ENCODE peak calls at places on chromosomes 3 and 15, in four cellular contexts. One of them, this sample, is unnamed.

GRCh38 chr3:10998542-10998941 is 6.0 kb downstream of the SLC6A1 start:
- DNase-seq in CD8-positive, alpha-beta T cell: no peak
- DNase-seq in CD8-positive, alpha-beta memory T cell: no peak
- DNase-seq in neural progenitor cell: no peak
- DNase-seq in this sample: no peak

GRCh38 chr15:60355148-60355857 is 42.5 kb downstream of the ANXA2 start:
- DNase-seq in CD8-positive, alpha-beta T cell: no peak
- DNase-seq in CD8-positive, alpha-beta memory T cell: no peak
- DNase-seq in neural progenitor cell: no peak
- DNase-seq in this sample: no peak

GRCh38 chr3:114721209-114721608 is 425.9 kb downstream of the ZBTB20 start:
- DNase-seq in CD8-positive, alpha-beta T cell: no peak
- DNase-seq in CD8-positive, alpha-beta memory T cell: no peak
- DNase-seq in neural progenitor cell: no peak
- DNase-seq in this sample: no peak

GRCh38 chr3:12907729-12908128 is 66.4 kb upstream of the RPL32 start:
- DNase-seq in CD8-positive, alpha-beta T cell: no peak
- DNase-seq in CD8-positive, alpha-beta memory T cell: no peak
- DNase-seq in neural progenitor cell: peak; percentile 25
- DNase-seq in this sample: no peak

GRCh38 chr3:55245391-55245790 is 241.7 kb downstream of the WNT5A start:
- DNase-seq in CD8-positive, alpha-beta T cell: no peak
- DNase-seq in CD8-positive, alpha-beta memory T cell: no peak
- DNase-seq in neural progenitor cell: no peak
- DNase-seq in this sample: no peak

GRCh38 chr3:109268181-109268580 is 48.1 kb downstream of the DPPA2 start:
- DNase-seq in CD8-positive, alpha-beta T cell: no peak
- DNase-seq in CD8-positive, alpha-beta memory T cell: no peak
- DNase-seq in neural progenitor cell: no peak
- DNase-seq in this sample: no peak

GRCh38 chr3:191327526-191327925 is 1.7 kb upstream of the CCDC50 start:
- DNase-seq in CD8-positive, alpha-beta T cell: no peak
- DNase-seq in CD8-positive, alpha-beta memory T cell: no peak
- DNase-seq in neural progenitor cell: no peak
- DNase-seq in this sample: no peak

GRCh38 chr3:150073031-150073430 is 102.3 kb upstream of the PFN2 start:
- DNase-seq in CD8-positive, alpha-beta T cell: no peak
- DNase-seq in CD8-positive, alpha-beta memory T cell: no peak
- DNase-seq in neural progenitor cell: no peak
- DNase-seq in this sample: no peak

GRCh38 chr3:171807806-171808205 is 2.5 kb downstream of the PLD1 start:
- DNase-seq in CD8-positive, alpha-beta T cell: no peak
- DNase-seq in CD8-positive, alpha-beta memory T cell: no peak
- DNase-seq in neural progenitor cell: no peak
- DNase-seq in this sample: no peak

GRCh38 chr3:171810278-171811058 is at the start of gene PLD1:
- DNase-seq in CD8-positive, alpha-beta T cell: peak; percentile 20
- DNase-seq in CD8-positive, alpha-beta memory T cell: peak; percentile 13
- DNase-seq in neural progenitor cell: peak; percentile 67
- DNase-seq in this sample: peak; percentile 68

GRCh38 chr3:171811059-171811912 is 1.0 kb upstream of the PLD1 start:
- DNase-seq in CD8-positive, alpha-beta T cell: no peak
- DNase-seq in CD8-positive, alpha-beta memory T cell: no peak
- DNase-seq in neural progenitor cell: no peak
- DNase-seq in this sample: peak; percentile 43

GRCh38 chr3:171811913-171812321 is 1.6 kb upstream of the PLD1 start:
- DNase-seq in CD8-positive, alpha-beta T cell: no peak
- DNase-seq in CD8-positive, alpha-beta memory T cell: no peak
- DNase-seq in neural progenitor cell: no peak
- DNase-seq in this sample: no peak

DNA sequence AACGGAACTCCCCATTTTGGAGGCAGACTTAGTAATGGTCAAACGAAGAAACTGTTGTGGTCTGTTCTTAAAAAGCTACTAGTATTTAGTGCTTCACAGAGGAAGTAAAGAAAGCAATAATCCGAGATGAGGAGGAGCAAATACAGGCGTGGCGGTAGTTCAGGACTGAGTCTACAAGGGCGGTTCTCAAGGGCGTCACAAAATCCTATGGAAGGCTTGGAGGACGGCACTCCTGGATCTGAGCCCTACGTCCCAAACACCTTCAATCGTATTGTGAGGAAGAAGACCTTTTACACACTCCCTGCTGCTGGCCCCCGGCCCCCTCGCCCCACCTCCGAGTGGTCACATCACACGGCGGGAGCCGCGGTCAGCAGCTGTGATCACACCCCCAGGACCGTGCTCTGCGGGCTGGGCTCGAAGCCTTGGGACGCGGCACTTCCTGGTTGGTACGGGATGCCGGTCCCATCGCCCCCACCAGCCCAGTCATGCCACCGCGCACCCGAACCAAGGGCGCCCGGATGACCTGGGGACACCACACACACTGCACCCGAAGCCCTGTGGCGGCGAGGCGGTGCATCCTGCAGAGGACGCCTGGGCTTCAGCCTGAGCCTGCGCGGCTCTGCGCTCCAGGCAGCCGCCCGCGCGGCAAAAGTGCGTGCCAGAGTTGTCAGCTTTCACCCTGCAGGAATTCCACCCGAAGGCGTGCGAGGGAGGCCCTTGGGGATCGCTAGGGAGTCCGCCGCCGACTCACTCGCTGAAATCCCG is 588 bp downstream of the PLD1 start:
- DNase-seq in CD8-positive, alpha-beta T cell: peak; percentile 24
- DNase-seq in CD8-positive, alpha-beta memory T cell: no peak
- DNase-seq in neural progenitor cell: peak; percentile 73
- DNase-seq in this sample: no peak
- H3K4me1 ChIP-seq in CD8-positive, alpha-beta T cell: peaks cover 6% of the 10 kb centered on the region
- H3K4me1 ChIP-seq in CD8-positive, alpha-beta memory T cell: peaks cover 10% of the 10 kb centered on the region
- H3K4me1 ChIP-seq in neural progenitor cell: peaks cover 4% of the 10 kb centered on the region
- H3K4me1 ChIP-seq in this sample: no peaks in the 10 kb centered on the region

DNA sequence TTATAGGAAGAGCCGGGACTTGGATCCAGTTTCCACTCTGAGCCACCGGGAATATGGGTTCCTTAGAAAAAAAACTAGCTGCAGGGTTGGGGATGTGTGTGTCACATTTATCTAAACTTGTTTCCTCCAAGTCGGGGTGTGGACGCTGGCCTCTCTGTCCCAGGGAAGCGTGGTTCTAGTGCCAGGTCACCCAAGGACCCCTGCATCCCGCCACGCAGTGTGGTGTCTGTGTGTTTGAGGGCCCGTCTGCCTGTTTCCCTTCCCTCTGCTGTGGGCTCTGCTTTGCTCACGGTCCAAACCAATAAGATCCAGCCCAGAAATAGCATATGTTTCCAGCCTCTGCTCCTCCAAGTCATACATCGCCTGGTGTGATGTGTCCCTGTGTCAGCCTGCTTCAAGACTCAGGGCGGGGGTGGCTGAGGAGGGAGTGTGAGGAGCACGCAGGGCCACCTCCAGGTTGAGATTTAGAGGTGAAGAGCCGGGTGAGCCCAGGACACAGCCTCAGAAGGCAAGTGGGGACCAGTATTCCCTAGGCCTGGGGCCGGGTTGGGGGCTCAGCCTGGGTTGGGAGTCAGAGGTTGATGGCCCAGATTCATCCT is 21.9 kb upstream of the RPL29 start:
- DNase-seq in CD8-positive, alpha-beta T cell: no peak
- DNase-seq in CD8-positive, alpha-beta memory T cell: no peak
- DNase-seq in neural progenitor cell: no peak
- DNase-seq in this sample: no peak
- H3K4me1 ChIP-seq in CD8-positive, alpha-beta T cell: no peaks in the 10 kb centered on the region
- H3K4me1 ChIP-seq in CD8-positive, alpha-beta memory T cell: no peaks in the 10 kb centered on the region
- H3K4me1 ChIP-seq in neural progenitor cell: peaks cover 12% of the 10 kb centered on the region
- H3K4me1 ChIP-seq in this sample: no peaks in the 10 kb centered on the region

GRCh38 chr3:5136619-5137429 is 14.7 kb downstream of the ARL8B start:
- DNase-seq in CD8-positive, alpha-beta T cell: no peak
- DNase-seq in CD8-positive, alpha-beta memory T cell: peak; percentile 51
- DNase-seq in neural progenitor cell: peak; percentile 30
- DNase-seq in this sample: no peak
- H3K4me1 ChIP-seq in CD8-positive, alpha-beta T cell: peaks cover 21% of the 10 kb centered on the region
- H3K4me1 ChIP-seq in CD8-positive, alpha-beta memory T cell: peaks cover 39% of the 10 kb centered on the region
- H3K4me1 ChIP-seq in neural progenitor cell: no peaks in the 10 kb centered on the region
- H3K4me1 ChIP-seq in this sample: no peaks in the 10 kb centered on the region

DNA sequence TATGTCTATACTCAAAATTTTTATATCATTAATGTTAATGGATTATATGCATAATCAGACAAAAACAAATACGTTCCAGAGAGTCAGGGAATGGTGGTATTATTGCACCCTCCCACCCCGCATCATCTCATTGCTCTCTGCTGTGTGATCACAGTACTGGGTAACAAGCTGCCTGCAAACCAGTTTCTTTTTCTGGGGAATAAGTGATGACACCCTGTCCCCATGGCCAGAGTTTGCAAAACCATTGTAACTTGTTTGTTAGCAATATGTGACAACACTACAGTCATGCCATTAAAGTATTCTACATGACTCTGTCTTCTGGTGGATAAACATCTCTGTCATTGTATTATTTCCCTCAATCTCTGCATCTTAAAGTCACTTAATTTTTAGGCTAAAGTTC is 39.5 kb downstream of the ZBTB38 start:
- DNase-seq in CD8-positive, alpha-beta T cell: no peak
- DNase-seq in CD8-positive, alpha-beta memory T cell: no peak
- DNase-seq in neural progenitor cell: no peak
- DNase-seq in this sample: no peak
- H3K4me1 ChIP-seq in CD8-positive, alpha-beta T cell: peaks cover 56% of the 10 kb centered on the region
- H3K4me1 ChIP-seq in CD8-positive, alpha-beta memory T cell: peaks cover 72% of the 10 kb centered on the region
- H3K4me1 ChIP-seq in neural progenitor cell: peaks cover 14% of the 10 kb centered on the region
- H3K4me1 ChIP-seq in this sample: peaks cover 28% of the 10 kb centered on the region

GRCh38 chr3:169628567-169628966 is 34.9 kb downstream of the MECOM start:
- DNase-seq in CD8-positive, alpha-beta T cell: no peak
- DNase-seq in CD8-positive, alpha-beta memory T cell: no peak
- DNase-seq in neural progenitor cell: no peak
- DNase-seq in this sample: no peak

GRCh38 chr3:169629895-169630294 is 33.6 kb downstream of the MECOM start:
- DNase-seq in CD8-positive, alpha-beta T cell: no peak
- DNase-seq in CD8-positive, alpha-beta memory T cell: no peak
- DNase-seq in neural progenitor cell: no peak
- DNase-seq in this sample: no peak

GRCh38 chr3:169633789-169634188 is 29.7 kb downstream of the MECOM start:
- DNase-seq in CD8-positive, alpha-beta T cell: no peak
- DNase-seq in CD8-positive, alpha-beta memory T cell: no peak
- DNase-seq in neural progenitor cell: no peak
- DNase-seq in this sample: no peak

GRCh38 chr3:169633105-169633504 is 30.4 kb downstream of the MECOM start:
- DNase-seq in CD8-positive, alpha-beta T cell: no peak
- DNase-seq in CD8-positive, alpha-beta memory T cell: no peak
- DNase-seq in neural progenitor cell: no peak
- DNase-seq in this sample: no peak

DNA sequence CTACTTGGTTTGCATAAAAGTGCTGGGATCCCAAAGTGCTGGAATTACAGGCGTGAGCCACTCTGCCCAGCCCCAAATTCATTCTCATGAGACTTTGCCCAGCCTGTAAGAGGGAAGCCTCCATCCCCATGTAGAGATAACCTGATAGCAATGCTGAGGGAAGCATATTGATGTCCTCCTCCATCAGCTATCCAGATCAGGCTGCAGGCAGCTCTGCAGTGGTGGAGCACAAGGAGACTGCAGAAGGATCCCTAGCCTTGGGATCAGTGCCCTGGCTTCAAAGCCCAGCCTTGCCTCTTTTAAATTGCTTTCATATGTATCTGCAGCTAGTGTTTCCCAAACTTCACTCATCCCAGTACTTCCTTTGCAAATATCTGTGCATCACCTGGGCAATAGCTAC is 32.7 kb downstream of the MECOM start:
- DNase-seq in CD8-positive, alpha-beta T cell: no peak
- DNase-seq in CD8-positive, alpha-beta memory T cell: no peak
- DNase-seq in neural progenitor cell: no peak
- DNase-seq in this sample: no peak
- H3K4me1 ChIP-seq in CD8-positive, alpha-beta T cell: no peaks in the 10 kb centered on the region
- H3K4me1 ChIP-seq in CD8-positive, alpha-beta memory T cell: peaks cover 12% of the 10 kb centered on the region
- H3K4me1 ChIP-seq in neural progenitor cell: peaks cover 19% of the 10 kb centered on the region
- H3K4me1 ChIP-seq in this sample: no peaks in the 10 kb centered on the region

DNA sequence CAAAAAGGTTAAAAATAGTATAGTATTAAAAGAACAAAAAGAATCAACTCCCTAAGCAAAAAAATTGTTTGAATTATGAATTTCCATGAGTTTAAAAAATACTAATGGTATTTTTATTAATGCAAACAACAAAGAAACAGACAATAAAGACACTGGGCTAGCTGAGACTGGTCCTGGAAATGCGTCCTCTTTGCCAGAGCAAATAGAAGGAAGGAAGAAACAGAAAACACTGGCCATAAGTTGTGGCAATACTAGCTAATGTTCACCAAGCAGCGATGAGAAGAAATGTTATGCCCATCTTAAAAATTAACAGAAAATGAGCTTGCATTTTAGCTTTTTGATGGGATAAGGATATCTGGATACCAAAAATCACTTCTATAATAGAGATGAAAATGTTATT is 88.6 kb downstream of the TBL1XR1 start:
- DNase-seq in CD8-positive, alpha-beta T cell: no peak
- DNase-seq in CD8-positive, alpha-beta memory T cell: no peak
- DNase-seq in neural progenitor cell: no peak
- DNase-seq in this sample: peak; percentile 36
- H3K4me1 ChIP-seq in CD8-positive, alpha-beta T cell: peaks cover 46% of the 10 kb centered on the region
- H3K4me1 ChIP-seq in CD8-positive, alpha-beta memory T cell: peaks cover 62% of the 10 kb centered on the region
- H3K4me1 ChIP-seq in neural progenitor cell: peaks cover 66% of the 10 kb centered on the region
- H3K4me1 ChIP-seq in this sample: peaks cover 14% of the 10 kb centered on the region

DNA sequence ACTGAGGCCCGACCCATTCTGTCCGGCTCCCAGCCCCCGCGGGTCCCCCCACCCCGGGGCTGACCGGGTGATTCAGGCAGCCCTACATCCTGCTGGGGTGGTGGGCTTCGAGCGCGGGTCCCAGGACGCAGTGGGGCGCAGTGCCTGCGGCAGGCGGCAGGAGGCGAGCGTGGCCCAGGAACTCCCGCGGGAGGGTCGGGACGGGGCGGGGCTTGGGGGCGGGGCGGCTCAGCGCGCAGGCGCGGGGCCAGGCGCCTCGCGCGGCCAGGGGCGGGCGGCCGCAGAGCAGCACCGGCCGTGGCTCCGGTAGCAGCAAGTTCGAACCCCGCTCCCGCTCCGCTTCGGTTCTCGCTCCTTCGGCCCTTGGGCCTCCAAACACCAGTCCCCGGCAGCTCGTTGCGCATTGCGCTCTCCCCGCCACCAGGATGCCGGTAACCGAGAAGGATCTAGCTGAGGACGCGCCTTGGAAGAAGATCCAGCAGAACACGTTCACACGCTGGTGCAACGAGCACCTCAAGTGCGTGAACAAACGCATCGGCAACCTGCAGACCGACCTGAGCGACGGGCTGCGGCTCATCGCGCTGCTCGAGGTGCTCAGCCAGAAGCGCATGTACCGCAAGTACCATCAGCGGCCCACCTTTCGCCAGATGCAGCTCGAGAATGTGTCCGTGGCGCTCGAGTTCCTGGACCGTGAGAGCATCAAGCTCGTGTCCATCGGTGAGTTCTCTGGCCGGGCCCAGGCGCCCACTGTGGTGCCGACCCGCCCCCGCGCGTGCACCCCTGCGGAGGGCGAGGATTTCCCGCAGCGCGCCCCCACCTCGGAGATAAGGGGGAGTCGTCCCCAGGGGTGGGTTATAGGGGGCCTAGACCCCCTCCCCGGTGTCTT is at the start of gene FLNB:
- DNase-seq in CD8-positive, alpha-beta T cell: peak; percentile 70
- DNase-seq in CD8-positive, alpha-beta memory T cell: peak; percentile 78
- DNase-seq in neural progenitor cell: peak; percentile 91
- DNase-seq in this sample: peak; percentile 64
- H3K4me1 ChIP-seq in CD8-positive, alpha-beta T cell: peaks cover 40% of the 10 kb centered on the region
- H3K4me1 ChIP-seq in CD8-positive, alpha-beta memory T cell: peaks cover 29% of the 10 kb centered on the region
- H3K4me1 ChIP-seq in neural progenitor cell: peaks cover 4% of the 10 kb centered on the region
- H3K4me1 ChIP-seq in this sample: peaks cover 19% of the 10 kb centered on the region

GRCh38 chr15:66622677-66623076 is 56.9 kb upstream of the LCTL start:
- DNase-seq in CD8-positive, alpha-beta T cell: no peak
- DNase-seq in CD8-positive, alpha-beta memory T cell: no peak
- DNase-seq in neural progenitor cell: peak; percentile 38
- DNase-seq in this sample: no peak
- H3K4me1 ChIP-seq in CD8-positive, alpha-beta T cell: no peaks in the 10 kb centered on the region
- H3K4me1 ChIP-seq in CD8-positive, alpha-beta memory T cell: no peaks in the 10 kb centered on the region
- H3K4me1 ChIP-seq in neural progenitor cell: peaks cover 26% of the 10 kb centered on the region
- H3K4me1 ChIP-seq in this sample: peaks cover 4% of the 10 kb centered on the region

GRCh38 chr3:49339947-49340800 is at the start of gene USP4:
- DNase-seq in CD8-positive, alpha-beta T cell: peak; percentile 90
- DNase-seq in CD8-positive, alpha-beta memory T cell: peak; percentile 91
- DNase-seq in neural progenitor cell: peak; percentile 91
- DNase-seq in this sample: peak; percentile 86
- H3K4me1 ChIP-seq in CD8-positive, alpha-beta T cell: peaks cover 40% of the 10 kb centered on the region
- H3K4me1 ChIP-seq in CD8-positive, alpha-beta memory T cell: peaks cover 41% of the 10 kb centered on the region
- H3K4me1 ChIP-seq in neural progenitor cell: peaks cover 7% of the 10 kb centered on the region
- H3K4me1 ChIP-seq in this sample: peaks cover 2% of the 10 kb centered on the region

This sample was measured in prostate gland.